ENCODE peak calls at places on chromosomes 5 and 9, in nine cellular contexts. J, I, G, Q, C, S, H, V and P are unnamed samples.
A peak's percentile ranks its signal among the peaks of the same experiment; 100 is the strongest.

GRCh38 chr5:143153332-143154119 is 250.0 kb downstream of the NR3C1 start:
- DNase-seq in H (peak; percentile 26), S (peak; percentile 78), J (no peak), Q (no peak), I (peak; percentile 57), C (no peak), G (peak; percentile 85), V (peak; percentile 73), P (no peak)

GRCh38 chr5:170338933-170339779 is 41.6 kb upstream of the LCP2 start:
- DNase-seq in V (no peak), S (no peak), J (no peak), H (no peak), I (peak; percentile 33), C (peak; percentile 84), G (no peak), Q (peak; percentile 81), P (peak; percentile 55)

GRCh38 chr5:125245216-125245615 is 498.8 kb upstream of the ZNF608 start:
- DNase-seq in V (no peak), Q (no peak), C (no peak), S (no peak), I (no peak), H (no peak), J (no peak), G (no peak), P (no peak)

GRCh38 chr5:36209664-36210063 is 32.1 kb downstream of the NADK2 start:
- DNase-seq in G (peak; percentile 30), V (no peak), S (no peak), I (no peak), J (no peak), H (no peak), Q (no peak), C (no peak), P (no peak)

GRCh38 chr5:120516799-120517198 is 52.7 kb downstream of the PRR16 start:
- DNase-seq in H (no peak), Q (no peak), V (no peak), J (no peak), S (peak; percentile 11), G (peak; percentile 58), I (no peak), C (no peak), P (no peak)

GRCh38 chr9:112782218-112782617 is 31.7 kb downstream of the SNX30 start:
- DNase-seq in H (no peak), C (no peak), Q (no peak), V (no peak), S (no peak), J (no peak), G (no peak), I (no peak), P (no peak)

GRCh38 chr5:20367178-20367577 is 379.2 kb upstream of the CDH18 start:
- DNase-seq in J (no peak), I (no peak), Q (no peak), S (no peak), C (no peak), H (no peak), G (no peak), V (no peak), P (no peak)

GRCh38 chr9:27276182-27277030 is 20.5 kb downstream of the EQTN start:
- DNase-seq in J (no peak), V (no peak), I (no peak), G (peak; percentile 44), H (peak; percentile 26), Q (peak; percentile 24), C (no peak), S (peak; percentile 76), P (peak; percentile 34)

GRCh38 chr9:4739587-4740372 is 1.2 kb downstream of the AK3 start:
- DNase-seq in C (no peak), H (no peak), S (peak; percentile 17), V (no peak), I (peak; percentile 39), J (no peak), Q (no peak), G (no peak), P (peak; percentile 54)

GRCh38 chr9:121937248-121937647 is 155.9 kb downstream of the TTLL11 start:
- DNase-seq in S (no peak), I (no peak), V (no peak), C (no peak), Q (no peak), G (no peak), H (no peak), J (no peak), P (no peak)

GRCh38 chr9:129283705-129284606 is 105.9 kb upstream of the IER5L start:
- DNase-seq in C (no peak), G (no peak), J (no peak), Q (no peak), H (no peak), I (no peak), S (no peak), V (no peak), P (no peak)

GRCh38 chr5:54975701-54976100 is 9.7 kb downstream of the ESM1 start:
- DNase-seq in Q (no peak), G (no peak), J (no peak), C (no peak), H (no peak), S (no peak), V (no peak), I (no peak), P (no peak)

GRCh38 chr5:172909931-172910502 is 49.2 kb upstream of the RPL26L1 start:
- DNase-seq in S (peak; percentile 51), V (peak; percentile 39), Q (no peak), J (no peak), I (no peak), C (no peak), G (peak; percentile 84), H (no peak), P (no peak)

GRCh38 chr5:128782446-128782845 is 182.8 kb upstream of the SLC27A6 start:
- DNase-seq in I (peak; percentile 14), H (peak; percentile 72), C (no peak), G (peak; percentile 90), J (no peak), V (peak; percentile 68), S (peak; percentile 92), Q (no peak), P (no peak)

GRCh38 chr5:33046091-33046490 is 335.0 kb downstream of the NPR3 start:
- DNase-seq in I (no peak), G (peak; percentile 7), Q (no peak), H (no peak), C (no peak), V (no peak), S (no peak), J (no peak), P (no peak)

GRCh38 chr5:151742870-151743294 is 15.5 kb downstream of the ATOX1 start:
- DNase-seq in H (peak; percentile 16), C (no peak), V (no peak), S (peak; percentile 76), J (no peak), G (peak; percentile 67), I (peak; percentile 22), Q (no peak), P (no peak)

GRCh38 chr9:111632051-111632450 is 917 bp downstream of the DNAJC25 start:
- DNase-seq in Q (no peak), I (no peak), S (no peak), V (no peak), H (no peak), J (no peak), C (no peak), G (no peak), P (peak; percentile 9)

GRCh38 chr5:102018279-102018678 is 277.8 kb downstream of the SLCO4C1 start:
- DNase-seq in Q (no peak), J (no peak), V (no peak), H (no peak), I (no peak), S (no peak), G (no peak), C (no peak), P (no peak)

GRCh38 chr5:87121315-87122170 is 146.1 kb upstream of the RASA1 start:
- DNase-seq in V (no peak), G (peak; percentile 84), S (peak; percentile 87), J (peak; percentile 85), I (peak; percentile 14), C (peak; percentile 58), H (peak; percentile 69), Q (peak; percentile 90), P (peak; percentile 87)

GRCh38 chr9:109945571-109945970 is 165.6 kb downstream of the PALM2AKAP2 start:
- DNase-seq in S (no peak), J (no peak), G (no peak), V (no peak), I (no peak), H (no peak), Q (no peak), C (no peak), P (no peak)

GRCh38 chr5:143064207-143064606 is 294.0 kb downstream of the ARHGAP26 start:
- DNase-seq in H (no peak), J (no peak), S (peak; percentile 60), G (no peak), V (no peak), Q (no peak), C (no peak), I (no peak), P (no peak)

GRCh38 chr5:67679184-67679855 is 482.7 kb upstream of the CD180 start:
- DNase-seq in V (no peak), J (no peak), S (no peak), Q (peak; percentile 30), G (no peak), H (no peak), C (no peak), I (no peak), P (no peak)

GRCh38 chr5:61327761-61328753 is 4.0 kb upstream of the ZSWIM6 start:
- DNase-seq in C (no peak), Q (no peak), J (no peak), I (no peak), G (peak; percentile 88), V (no peak), H (no peak), S (peak; percentile 86), P (peak; percentile 33)

GRCh38 chr5:61333351-61334223 is 1.5 kb downstream of the ZSWIM6 start:
- DNase-seq in J (no peak), I (peak; percentile 39), G (no peak), Q (peak; percentile 39), H (no peak), V (peak; percentile 84), S (peak; percentile 42), C (peak; percentile 54), P (no peak)

GRCh38 chr5:6527749-6528455 is 79.2 kb downstream of the UBE2QL1 start:
- DNase-seq in S (no peak), I (no peak), Q (no peak), V (no peak), G (no peak), C (no peak), H (no peak), J (no peak), P (no peak)